ENCODE peak calls at places on chromosome 1, in eight cellular contexts. R is SJSA1, X is breast epithelium, B is esophagus squamous epithelium, S is brain microvascular endothelial cell, H is fibroblast of lung, F is MM.1S, P is substantia nigra. J is an unnamed sample.

GRCh38 chr1:61606448-61607312 is 118.3 kb downstream of the TM2D1 start:
- DNase-seq in R (no peak), X (peak; percentile 24), B (no peak), S (peak; percentile 33), H (peak; percentile 8), F (no peak), P (no peak), J (no peak)

GRCh38 chr1:156826596-156826995 is 9.9 kb upstream of the SH2D2A start:
- DNase-seq in R (no peak), X (no peak), B (no peak), S (no peak), H (no peak), F (no peak), P (no peak), J (no peak)

GRCh38 chr1:153466908-153467307 is 6.5 kb upstream of the S100A7 start:
- DNase-seq in R (no peak), X (no peak), B (no peak), S (no peak), H (no peak), F (no peak), P (no peak), J (no peak)

GRCh38 chr1:174428033-174428432 is 19.7 kb upstream of the GPR52 start:
- DNase-seq in R (no peak), X (no peak), B (no peak), S (peak; percentile 1), H (peak; percentile 48), F (no peak), P (no peak), J (no peak)

GRCh38 chr1:36864182-36865079 is 169.9 kb downstream of the GRIK3 start:
- DNase-seq in R (no peak), X (no peak), B (no peak), S (no peak), H (no peak), F (no peak), P (no peak), J (no peak)

GRCh38 chr1:187244623-187245022 is 415.9 kb downstream of the PLA2G4A start:
- DNase-seq in R (no peak), X (peak; percentile 47), B (no peak), S (no peak), H (no peak), F (peak; percentile 82), P (no peak), J (no peak)

GRCh38 chr1:53390261-53390660 is 62.4 kb upstream of the LRP8 start:
- DNase-seq in R (no peak), X (peak; percentile 34), B (no peak), S (no peak), H (no peak), F (no peak), P (peak; percentile 22), J (no peak)

GRCh38 chr1:85460555-85461088 is 4.3 kb downstream of the DDAH1 start:
- DNase-seq in R (no peak), X (peak; percentile 20), B (no peak), S (no peak), H (no peak), F (no peak), P (no peak), J (no peak)

GRCh38 chr1:1597275-1597930 is 2.5 kb downstream of the FNDC10 start:
- DNase-seq in R (no peak), X (no peak), B (no peak), S (no peak), H (no peak), F (no peak), P (no peak), J (no peak)

GRCh38 chr1:109299087-109299983 is 7.5 kb downstream of the MYBPHL start:
- DNase-seq in R (no peak), X (peak; percentile 88), B (no peak), S (peak; percentile 93), H (peak; percentile 90), F (no peak), P (peak; percentile 87), J (peak; percentile 81)

GRCh38 chr1:20426923-20427322 is 59.1 kb downstream of the CAMK2N1 start:
- DNase-seq in R (peak; percentile 75), X (no peak), B (no peak), S (peak; percentile 81), H (peak; percentile 88), F (no peak), P (no peak), J (no peak)

GRCh38 chr1:7879228-7879627 is 26.4 kb upstream of the UTS2 start:
- DNase-seq in R (no peak), X (no peak), B (no peak), S (no peak), H (no peak), F (no peak), P (no peak), J (no peak)

GRCh38 chr1:19344372-19344810 is 32.3 kb downstream of the SLC66A1 start:
- DNase-seq in R (no peak), X (peak; percentile 50), B (no peak), S (no peak), H (peak; percentile 32), F (no peak), P (peak; percentile 25), J (no peak)

GRCh38 chr1:154883919-154884867 is 14.1 kb upstream of the KCNN3 start:
- DNase-seq in R (no peak), X (no peak), B (no peak), S (no peak), H (no peak), F (no peak), P (no peak), J (no peak)

GRCh38 chr1:54584575-54584974 is 36.5 kb downstream of the ACOT11 start:
- DNase-seq in R (no peak), X (no peak), B (no peak), S (no peak), H (no peak), F (no peak), P (no peak), J (no peak)

GRCh38 chr1:23283660-23284602 is 60.2 kb downstream of the HNRNPR start:
- DNase-seq in R (no peak), X (no peak), B (no peak), S (peak; percentile 37), H (peak; percentile 33), F (no peak), P (no peak), J (no peak)

GRCh38 chr1:33657833-33658232 is 185.4 kb downstream of the ZSCAN20 start:
- DNase-seq in R (no peak), X (no peak), B (no peak), S (no peak), H (no peak), F (no peak), P (no peak), J (no peak)

GRCh38 chr1:48526045-48526714 is 54.2 kb upstream of the SPATA6 start:
- DNase-seq in R (no peak), X (no peak), B (no peak), S (no peak), H (peak; percentile 88), F (no peak), P (peak; percentile 46), J (peak; percentile 39)

GRCh38 chr1:24899581-24900485 is 30.2 kb downstream of the RUNX3 start:
- DNase-seq in R (no peak), X (no peak), B (no peak), S (no peak), H (no peak), F (no peak), P (no peak), J (no peak)

GRCh38 chr1:111133863-111134262 is 6.0 kb downstream of the DRAM2 start:
- DNase-seq in R (no peak), X (no peak), B (no peak), S (no peak), H (no peak), F (no peak), P (no peak), J (no peak)
- H3K27ac ChIP-seq in R (no peak overlapping the region), X (no peak overlapping the region), B (peak overlapping the region; percentile 23), S (no peak overlapping the region), H (no peak overlapping the region), F (no peak overlapping the region), P (no peak overlapping the region), J (no peak overlapping the region)

GRCh38 chr1:203557390-203557789 is 63.4 kb downstream of the OPTC start:
- DNase-seq in R (peak; percentile 92), X (peak; percentile 22), B (no peak), S (peak; percentile 53), H (peak; percentile 49), F (no peak), P (no peak), J (no peak)

GRCh38 chr1:203559523-203559922 is 65.6 kb downstream of the OPTC start:
- DNase-seq in R (peak; percentile 71), X (no peak), B (no peak), S (peak; percentile 85), H (peak; percentile 68), F (no peak), P (no peak), J (no peak)

GRCh38 chr1:203555484-203556046 is 61.6 kb downstream of the OPTC start:
- DNase-seq in R (no peak), X (no peak), B (no peak), S (no peak), H (no peak), F (no peak), P (no peak), J (no peak)

GRCh38 chr1:203556047-203556851 is 62.3 kb downstream of the OPTC start:
- DNase-seq in R (peak; percentile 98), X (no peak), B (no peak), S (no peak), H (peak; percentile 76), F (no peak), P (no peak), J (no peak)

GRCh38 chr1:203557958-203558760 is 64.2 kb downstream of the OPTC start:
- DNase-seq in R (peak; percentile 91), X (no peak), B (no peak), S (peak; percentile 95), H (peak; percentile 98), F (no peak), P (no peak), J (no peak)
- H3K27ac ChIP-seq in R (peak overlapping the region; percentile 96), X (peak overlapping the region; percentile 85), B (peak overlapping the region; percentile 88), S (peak overlapping the region; percentile 84), H (peak overlapping the region; percentile 96), F (no peak overlapping the region), P (no peak overlapping the region), J (peak overlapping the region; percentile 50)

DNA sequence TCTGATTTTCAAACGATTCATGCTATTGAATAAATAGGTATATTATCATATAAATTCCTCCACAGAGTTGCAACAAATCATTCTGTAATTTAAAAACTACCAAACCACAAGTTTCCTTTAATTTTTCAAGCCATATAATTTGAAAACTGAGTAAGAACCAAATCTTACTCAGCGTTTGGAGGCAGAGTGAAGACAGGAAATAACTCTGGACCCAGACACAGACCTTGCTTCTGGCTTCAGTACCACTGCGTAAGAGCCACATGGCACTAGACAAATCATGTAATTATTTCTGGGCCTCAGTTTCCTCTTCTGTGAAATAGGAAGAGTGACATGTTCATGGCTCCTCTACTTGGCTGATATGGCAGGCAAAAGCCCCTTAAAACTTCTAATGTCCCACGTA is 82.4 kb downstream of the SMYD2 start:
- DNase-seq in R (no peak), X (no peak), B (no peak), S (no peak), H (no peak), F (no peak), P (no peak), J (no peak)
- H3K27ac ChIP-seq in R (no peak overlapping the region), X (no peak overlapping the region), B (no peak overlapping the region), S (no peak overlapping the region), H (no peak overlapping the region), F (no peak overlapping the region), P (no peak overlapping the region), J (no peak overlapping the region)

DNA sequence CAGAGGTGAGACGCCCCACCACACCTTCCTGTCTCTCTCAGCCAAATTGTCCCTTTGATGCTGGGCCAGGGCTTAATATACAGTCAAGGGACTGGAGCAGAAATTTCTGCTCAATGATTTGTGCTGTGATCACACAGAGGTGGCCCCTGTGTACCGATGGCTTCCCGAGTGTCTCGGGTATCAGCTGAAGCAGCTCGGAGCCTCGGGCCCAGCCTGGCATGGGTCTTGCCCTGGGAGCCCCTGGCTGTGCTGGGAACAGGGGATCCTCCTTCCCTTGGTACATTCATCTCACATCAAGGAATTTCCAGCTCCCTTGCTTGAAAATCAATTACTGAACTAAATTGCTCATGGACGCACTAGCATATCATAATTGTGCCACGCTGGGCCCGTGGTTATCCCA is 148.8 kb upstream of the C1orf174 start:
- DNase-seq in R (no peak), X (no peak), B (no peak), S (no peak), H (no peak), F (no peak), P (no peak), J (no peak)
- H3K27ac ChIP-seq in R (no peak overlapping the region), X (no peak overlapping the region), B (no peak overlapping the region), S (no peak overlapping the region), H (no peak overlapping the region), F (no peak overlapping the region), P (no peak overlapping the region), J (no peak overlapping the region)

J was measured in caudate nucleus.